ENCODE peak calls at places on chromosome 4, in seven cellular contexts. One of them, this sample, is unnamed.

GRCh38 chr4:6917445-6918241 is 8.0 kb downstream of the TBC1D14 start:
- DNase-seq in endothelial cell: peak
- DNase-seq in GM12865: peak
- DNase-seq in HuH-7: peak
- DNase-seq in AG09309: no peak
- DNase-seq in COLO829: no peak
- DNase-seq in activated naive CD4-positive, alpha-beta T cell treated with anti-CD3 and anti-CD28 coated beads, Interleukin-2, amount 50 U/mL, for 72 hours: no peak
- DNase-seq in this sample: peak

GRCh38 chr4:164779080-164779479 is 25.1 kb downstream of the SMIM31 start:
- DNase-seq in endothelial cell: no peak
- DNase-seq in GM12865: no peak
- DNase-seq in HuH-7: no peak
- DNase-seq in AG09309: peak
- DNase-seq in COLO829: no peak
- DNase-seq in activated naive CD4-positive, alpha-beta T cell treated with anti-CD3 and anti-CD28 coated beads, Interleukin-2, amount 50 U/mL, for 72 hours: no peak
- DNase-seq in this sample: no peak

GRCh38 chr4:29900336-29900735 is 819.8 kb upstream of the PCDH7 start:
- DNase-seq in endothelial cell: no peak
- DNase-seq in GM12865: no peak
- DNase-seq in HuH-7: no peak
- DNase-seq in AG09309: no peak
- DNase-seq in COLO829: no peak
- DNase-seq in activated naive CD4-positive, alpha-beta T cell treated with anti-CD3 and anti-CD28 coated beads, Interleukin-2, amount 50 U/mL, for 72 hours: no peak
- DNase-seq in this sample: no peak

GRCh38 chr4:109967798-109968520 is 55.3 kb downstream of the EGF start:
- DNase-seq in endothelial cell: no peak
- DNase-seq in GM12865: no peak
- DNase-seq in HuH-7: no peak
- DNase-seq in AG09309: no peak
- DNase-seq in COLO829: no peak
- DNase-seq in activated naive CD4-positive, alpha-beta T cell treated with anti-CD3 and anti-CD28 coated beads, Interleukin-2, amount 50 U/mL, for 72 hours: no peak
- DNase-seq in this sample: no peak

GRCh38 chr4:6001965-6002833 is 16.0 kb downstream of the C4orf50 start:
- DNase-seq in endothelial cell: no peak
- DNase-seq in GM12865: no peak
- DNase-seq in HuH-7: no peak
- DNase-seq in AG09309: no peak
- DNase-seq in COLO829: no peak
- DNase-seq in activated naive CD4-positive, alpha-beta T cell treated with anti-CD3 and anti-CD28 coated beads, Interleukin-2, amount 50 U/mL, for 72 hours: peak
- DNase-seq in this sample: no peak

GRCh38 chr4:168848112-168848511 is 161.9 kb downstream of the CBR4 start:
- DNase-seq in endothelial cell: no peak
- DNase-seq in GM12865: no peak
- DNase-seq in HuH-7: peak
- DNase-seq in AG09309: no peak
- DNase-seq in COLO829: peak
- DNase-seq in activated naive CD4-positive, alpha-beta T cell treated with anti-CD3 and anti-CD28 coated beads, Interleukin-2, amount 50 U/mL, for 72 hours: no peak
- DNase-seq in this sample: no peak

GRCh38 chr4:187010052-187010451 is 286.4 kb upstream of the FAT1 start:
- DNase-seq in endothelial cell: no peak
- DNase-seq in GM12865: no peak
- DNase-seq in HuH-7: no peak
- DNase-seq in AG09309: no peak
- DNase-seq in COLO829: no peak
- DNase-seq in activated naive CD4-positive, alpha-beta T cell treated with anti-CD3 and anti-CD28 coated beads, Interleukin-2, amount 50 U/mL, for 72 hours: no peak
- DNase-seq in this sample: no peak

GRCh38 chr4:6844986-6845385 is 62.5 kb downstream of the KIAA0232 start:
- DNase-seq in endothelial cell: no peak
- DNase-seq in GM12865: no peak
- DNase-seq in HuH-7: no peak
- DNase-seq in AG09309: no peak
- DNase-seq in COLO829: no peak
- DNase-seq in activated naive CD4-positive, alpha-beta T cell treated with anti-CD3 and anti-CD28 coated beads, Interleukin-2, amount 50 U/mL, for 72 hours: no peak
- DNase-seq in this sample: no peak

GRCh38 chr4:7894677-7895181 is 44.9 kb downstream of the AFAP1 start:
- DNase-seq in endothelial cell: no peak
- DNase-seq in GM12865: no peak
- DNase-seq in HuH-7: no peak
- DNase-seq in AG09309: no peak
- DNase-seq in COLO829: no peak
- DNase-seq in activated naive CD4-positive, alpha-beta T cell treated with anti-CD3 and anti-CD28 coated beads, Interleukin-2, amount 50 U/mL, for 72 hours: no peak
- DNase-seq in this sample: no peak

GRCh38 chr4:122118243-122118642 is 33.9 kb upstream of the BLTP1 start:
- DNase-seq in endothelial cell: no peak
- DNase-seq in GM12865: no peak
- DNase-seq in HuH-7: no peak
- DNase-seq in AG09309: no peak
- DNase-seq in COLO829: no peak
- DNase-seq in activated naive CD4-positive, alpha-beta T cell treated with anti-CD3 and anti-CD28 coated beads, Interleukin-2, amount 50 U/mL, for 72 hours: no peak
- DNase-seq in this sample: no peak

GRCh38 chr4:147589586-147589985 is 27.6 kb upstream of the TMEM184C start:
- DNase-seq in endothelial cell: no peak
- DNase-seq in GM12865: no peak
- DNase-seq in HuH-7: no peak
- DNase-seq in AG09309: no peak
- DNase-seq in COLO829: peak
- DNase-seq in activated naive CD4-positive, alpha-beta T cell treated with anti-CD3 and anti-CD28 coated beads, Interleukin-2, amount 50 U/mL, for 72 hours: no peak
- DNase-seq in this sample: no peak

GRCh38 chr4:56469489-56470210 is 2.2 kb downstream of the SRP72 start:
- DNase-seq in endothelial cell: no peak
- DNase-seq in GM12865: peak
- DNase-seq in HuH-7: no peak
- DNase-seq in AG09309: no peak
- DNase-seq in COLO829: no peak
- DNase-seq in activated naive CD4-positive, alpha-beta T cell treated with anti-CD3 and anti-CD28 coated beads, Interleukin-2, amount 50 U/mL, for 72 hours: no peak
- DNase-seq in this sample: no peak

GRCh38 chr4:52618795-52619590 is 40.1 kb downstream of the USP46 start:
- DNase-seq in endothelial cell: no peak
- DNase-seq in GM12865: no peak
- DNase-seq in HuH-7: peak
- DNase-seq in AG09309: no peak
- DNase-seq in COLO829: no peak
- DNase-seq in activated naive CD4-positive, alpha-beta T cell treated with anti-CD3 and anti-CD28 coated beads, Interleukin-2, amount 50 U/mL, for 72 hours: no peak
- DNase-seq in this sample: no peak

GRCh38 chr4:187184513-187184912 is 460.9 kb upstream of the FAT1 start:
- DNase-seq in endothelial cell: no peak
- DNase-seq in GM12865: no peak
- DNase-seq in HuH-7: no peak
- DNase-seq in AG09309: no peak
- DNase-seq in COLO829: no peak
- DNase-seq in activated naive CD4-positive, alpha-beta T cell treated with anti-CD3 and anti-CD28 coated beads, Interleukin-2, amount 50 U/mL, for 72 hours: no peak
- DNase-seq in this sample: no peak

This sample was measured in GM13977.